ENCODE peak calls at places on chromosomes 5 and 9, in six cellular contexts. K is heart right ventricle, I is transverse colon, C is uterus, R is colonic mucosa, D is endothelial cell of umbilical vein. Z is an unnamed sample.

GRCh38 chr5:139394123-139394653 is 716 bp downstream of the PROB1 start:
- DNase-seq in K (peak), I (peak), C (peak), R (peak), D (peak), Z (peak)

GRCh38 chr5:101626572-101626971 is 669.5 kb downstream of the SLCO4C1 start:
- DNase-seq in K (no peak), I (no peak), C (no peak), R (no peak), D (no peak), Z (no peak)

GRCh38 chr5:96065577-96066385 is 104.1 kb upstream of the ELL2 start:
- DNase-seq in K (no peak), I (no peak), C (no peak), R (no peak), D (peak), Z (no peak)

GRCh38 chr9:124780757-124781151 is 3.8 kb downstream of the OLFML2A start:
- DNase-seq in K (no peak), I (no peak), C (peak), R (no peak), D (no peak), Z (no peak)

GRCh38 chr9:115035872-115036612 is 81.9 kb downstream of the TNC start:
- DNase-seq in K (no peak), I (no peak), C (no peak), R (no peak), D (no peak), Z (no peak)

GRCh38 chr9:110700953-110701352 is 32.4 kb downstream of the MUSK start:
- DNase-seq in K (no peak), I (no peak), C (no peak), R (no peak), D (peak), Z (no peak)

GRCh38 chr9:129291041-129291501 is 113.0 kb upstream of the IER5L start:
- DNase-seq in K (no peak), I (no peak), C (peak), R (no peak), D (no peak), Z (peak)

GRCh38 chr5:21774281-21774680 is 1078.9 kb downstream of the CDH12 start:
- DNase-seq in K (no peak), I (no peak), C (no peak), R (no peak), D (no peak), Z (no peak)

GRCh38 chr9:5375091-5375490 is 35.4 kb upstream of the RLN1 start:
- DNase-seq in K (no peak), I (no peak), C (no peak), R (no peak), D (peak), Z (no peak)

GRCh38 chr5:100905259-100905914 is 2.3 kb upstream of the ST8SIA4 start:
- DNase-seq in K (no peak), I (no peak), C (no peak), R (no peak), D (no peak), Z (no peak)

GRCh38 chr9:18478517-18479361 is 4.8 kb downstream of the ADAMTSL1 start:
- DNase-seq in K (no peak), I (no peak), C (no peak), R (no peak), D (no peak), Z (peak)

GRCh38 chr5:103346162-103346748 is 87.7 kb downstream of the MACIR start:
- DNase-seq in K (no peak), I (no peak), C (no peak), R (no peak), D (peak), Z (no peak)

GRCh38 chr5:143968071-143968878 is 156.3 kb downstream of the HMHB1 start:
- DNase-seq in K (no peak), I (no peak), C (no peak), R (peak), D (peak), Z (no peak)
- TF ChIP-seq CTCF in K (peak), I (peak), C (no peak), R (peak), D (no peak), Z (peak)

GRCh38 chr5:169584998-169585451 is 1.5 kb downstream of the SPDL1 start:
- DNase-seq in K (no peak), I (no peak), C (no peak), R (no peak), D (peak), Z (no peak)

GRCh38 chr5:169583424-169584215 is at the start of gene SPDL1:
- DNase-seq in K (peak), I (peak), C (peak), R (peak), D (peak), Z (peak)

GRCh38 chr5:169580964-169581363 is 2.6 kb upstream of the SPDL1 start:
- DNase-seq in K (no peak), I (no peak), C (no peak), R (no peak), D (no peak), Z (no peak)

GRCh38 chr5:169581580-169582227 is 1.9 kb upstream of the SPDL1 start:
- DNase-seq in K (no peak), I (peak), C (peak), R (peak), D (peak), Z (peak)

DNA sequence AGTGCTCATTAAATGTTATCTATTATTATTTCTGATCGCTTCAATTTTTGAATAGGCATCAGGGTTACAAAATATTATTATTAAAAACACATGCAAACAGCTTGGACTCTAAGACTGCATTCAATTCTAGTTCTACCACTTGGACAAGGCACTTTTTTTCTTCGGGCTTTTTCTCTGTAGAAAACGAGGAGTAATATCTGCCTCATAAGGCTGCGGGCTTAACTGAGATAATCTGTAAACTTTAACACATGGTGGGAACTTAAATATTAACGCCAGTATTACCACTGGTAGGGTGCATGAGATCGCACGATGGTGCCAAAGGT is 511 bp upstream of the SPDL1 start:
- DNase-seq in K (no peak), I (no peak), C (no peak), R (no peak), D (no peak), Z (no peak)
- H3K4me3 ChIP-seq in K (peak), I (peak), C (peak), R (peak), D (peak), Z (peak)

GRCh38 chr9:8677725-8678124 is 878.1 kb upstream of the DMAC1 start:
- DNase-seq in K (no peak), I (no peak), C (no peak), R (no peak), D (no peak), Z (no peak)
- H3K27ac ChIP-seq in K (no peak), I (no peak), C (no peak), R (no peak), D (no peak), Z (peak)

GRCh38 chr9:127958728-127959127 is 21.1 kb upstream of the DPM2 start:
- DNase-seq in K (no peak), I (no peak), C (no peak), R (no peak), D (no peak), Z (no peak)

GRCh38 chr9:127960410-127961165 is 20.2 kb downstream of the EEIG1 start:
- DNase-seq in K (peak), I (no peak), C (no peak), R (no peak), D (no peak), Z (no peak)

GRCh38 chr9:127961166-127961490 is 19.7 kb downstream of the EEIG1 start:
- DNase-seq in K (peak), I (no peak), C (no peak), R (no peak), D (no peak), Z (no peak)

GRCh38 chr9:127961613-127962150 is 19.1 kb downstream of the EEIG1 start:
- DNase-seq in K (peak), I (no peak), C (no peak), R (no peak), D (no peak), Z (no peak)

GRCh38 chr9:127959841-127960409 is 20.9 kb downstream of the EEIG1 start:
- DNase-seq in K (no peak), I (no peak), C (no peak), R (no peak), D (no peak), Z (no peak)
- TF ChIP-seq CTCF in K (no peak), I (no peak), C (no peak), R (no peak), D (no peak), Z (no peak)

DNA sequence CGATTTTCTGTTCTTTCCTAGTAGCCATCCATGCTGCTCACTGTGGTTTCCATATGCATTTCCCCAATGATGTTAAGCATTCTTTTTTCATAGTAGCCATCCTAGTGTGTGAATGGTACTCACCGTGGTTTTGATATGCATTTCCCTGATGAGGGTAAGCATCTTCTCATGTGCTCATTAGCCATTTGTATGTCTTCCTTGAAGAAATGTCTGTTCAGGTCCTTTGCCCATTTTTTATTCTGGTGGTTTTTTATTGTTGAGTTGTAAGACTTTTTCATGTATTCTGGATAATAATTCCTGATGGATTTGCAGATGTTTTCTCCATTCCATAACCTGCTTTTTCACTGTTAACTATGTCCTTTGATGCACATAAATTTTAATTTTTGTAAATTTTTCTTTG is 108.0 kb downstream of the EHMT1 start:
- DNase-seq in K (no peak), I (no peak), C (no peak), R (no peak), D (no peak), Z (no peak)
- H3K4me3 ChIP-seq in K (no peak), I (no peak), C (no peak), R (no peak), D (no peak), Z (no peak)

GRCh38 chr5:16897800-16898199 is 38.3 kb downstream of the MYO10 start:
- DNase-seq in K (no peak), I (no peak), C (no peak), R (no peak), D (no peak), Z (no peak)

GRCh38 chr5:16901038-16901644 is 34.9 kb downstream of the MYO10 start:
- DNase-seq in K (no peak), I (no peak), C (no peak), R (no peak), D (no peak), Z (no peak)

GRCh38 chr5:16897284-16897704 is 38.8 kb downstream of the MYO10 start:
- DNase-seq in K (no peak), I (no peak), C (no peak), R (no peak), D (no peak), Z (no peak)

GRCh38 chr5:16896767-16897166 is 39.3 kb downstream of the MYO10 start:
- DNase-seq in K (no peak), I (no peak), C (no peak), R (no peak), D (no peak), Z (no peak)

DNA sequence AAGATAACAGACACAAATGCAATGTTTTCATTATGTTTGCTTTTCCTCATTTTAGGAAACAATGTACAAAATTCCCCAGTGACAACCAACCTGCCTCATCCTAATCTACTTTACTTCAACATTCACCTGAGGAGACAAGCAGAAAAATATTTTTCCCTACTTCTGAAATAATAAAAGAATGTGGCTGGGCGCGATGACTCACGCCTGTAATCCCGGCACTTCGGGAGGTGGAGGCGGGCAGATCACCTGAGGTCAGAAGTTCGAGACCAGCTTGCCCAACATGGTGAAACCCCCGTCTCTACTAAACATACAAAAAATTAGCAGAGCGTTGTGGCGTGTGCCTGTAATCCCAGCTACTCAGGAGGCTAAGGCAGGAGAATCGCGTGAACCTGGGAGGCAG is 36.9 kb downstream of the MYO10 start:
- DNase-seq in K (no peak), I (no peak), C (no peak), R (no peak), D (no peak), Z (no peak)
- H3K27ac ChIP-seq in K (no peak), I (no peak), C (no peak), R (no peak), D (no peak), Z (no peak)

GRCh38 chr5:1801061-1801953 is at the start of gene NDUFS6:
- DNase-seq in K (peak), I (peak), C (peak), R (peak), D (peak), Z (peak)
- TF ChIP-seq CTCF in K (no peak), I (peak), C (no peak), R (no peak), D (no peak), Z (peak)

DNA sequence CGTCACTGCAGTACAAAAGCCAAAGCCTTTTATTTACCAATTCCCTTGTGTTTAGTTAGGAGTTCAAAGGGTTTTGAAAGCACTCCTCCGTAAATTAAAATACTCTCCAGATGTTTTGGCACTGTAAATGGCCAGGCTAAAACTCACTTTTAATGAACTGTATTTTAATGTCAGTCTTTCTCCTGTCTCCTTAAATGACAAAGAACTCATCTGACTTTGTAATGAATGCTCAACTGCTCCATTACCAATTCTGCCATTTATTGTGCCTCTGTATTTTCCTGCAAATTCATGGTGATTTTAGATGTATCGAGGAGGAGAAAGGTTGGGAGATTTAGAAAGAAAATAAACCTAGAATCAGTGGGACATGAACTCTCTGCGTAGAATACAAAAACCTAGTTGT is 1727.2 kb downstream of the MAT2B start:
- DNase-seq in K (no peak), I (no peak), C (no peak), R (no peak), D (no peak), Z (no peak)
- H3K4me3 ChIP-seq in K (no peak), I (no peak), C (no peak), R (no peak), D (no peak), Z (no peak)

DNA sequence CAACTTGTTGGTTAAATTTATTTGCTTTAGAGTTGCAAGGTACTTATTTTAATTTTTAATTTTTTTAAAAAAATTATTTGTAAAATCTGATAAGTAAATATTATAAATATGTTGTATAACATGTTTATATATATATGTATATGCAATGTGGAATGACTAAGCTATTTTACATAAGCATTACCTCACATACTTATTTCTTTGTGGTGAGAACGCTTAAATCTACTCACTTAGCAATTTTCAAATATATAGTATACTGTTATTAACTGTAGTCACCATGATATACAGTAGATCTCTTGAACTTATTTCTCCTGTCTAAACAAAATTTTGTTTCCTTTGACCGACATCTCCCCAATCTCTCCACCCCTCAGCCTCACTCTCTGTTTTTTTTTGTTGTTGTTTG is 147.8 kb downstream of the NNT start:
- DNase-seq in K (no peak), I (no peak), C (no peak), R (no peak), D (no peak), Z (no peak)
- H3K27ac ChIP-seq in K (no peak), I (no peak), C (no peak), R (no peak), D (no peak), Z (no peak)